ENCODE peak calls at places on chromosome 15, in seven cellular contexts. One of them, this sample, is unnamed.

GRCh38 chr15:93278006-93278405 is 189.0 kb upstream of the RGMA start:
- DNase-seq in breast epithelium: no peak
- DNase-seq in HCT116: no peak
- DNase-seq in transverse colon: no peak
- DNase-seq in spleen: no peak
- DNase-seq in endothelial cell of umbilical vein: no peak
- DNase-seq in stomach: no peak
- DNase-seq in this sample: no peak

GRCh38 chr15:93451265-93451664 is 362.3 kb upstream of the RGMA start:
- DNase-seq in breast epithelium: no peak
- DNase-seq in HCT116: no peak
- DNase-seq in transverse colon: no peak
- DNase-seq in spleen: no peak
- DNase-seq in endothelial cell of umbilical vein: no peak
- DNase-seq in stomach: no peak
- DNase-seq in this sample: no peak

GRCh38 chr15:60395276-60396011 is 2.3 kb downstream of the ANXA2 start:
- DNase-seq in breast epithelium: no peak
- DNase-seq in HCT116: no peak
- DNase-seq in transverse colon: no peak
- DNase-seq in spleen: no peak
- DNase-seq in endothelial cell of umbilical vein: no peak
- DNase-seq in stomach: no peak
- DNase-seq in this sample: no peak

GRCh38 chr15:87878161-87878560 is 378.4 kb downstream of the NTRK3 start:
- DNase-seq in breast epithelium: no peak
- DNase-seq in HCT116: no peak
- DNase-seq in transverse colon: no peak
- DNase-seq in spleen: no peak
- DNase-seq in endothelial cell of umbilical vein: no peak
- DNase-seq in stomach: no peak
- DNase-seq in this sample: no peak

GRCh38 chr15:58423858-58424608 is 7.8 kb upstream of the LIPC start:
- DNase-seq in breast epithelium: no peak
- DNase-seq in HCT116: no peak
- DNase-seq in transverse colon: no peak
- DNase-seq in spleen: no peak
- DNase-seq in endothelial cell of umbilical vein: no peak
- DNase-seq in stomach: no peak
- DNase-seq in this sample: peak

GRCh38 chr15:42819781-42820180 is 82.9 kb upstream of the CDAN1 start:
- DNase-seq in breast epithelium: no peak
- DNase-seq in HCT116: no peak
- DNase-seq in transverse colon: no peak
- DNase-seq in spleen: no peak
- DNase-seq in endothelial cell of umbilical vein: no peak
- DNase-seq in stomach: no peak
- DNase-seq in this sample: no peak

GRCh38 chr15:47944911-47945310 is 175.9 kb upstream of the SLC24A5 start:
- DNase-seq in breast epithelium: no peak
- DNase-seq in HCT116: no peak
- DNase-seq in transverse colon: no peak
- DNase-seq in spleen: no peak
- DNase-seq in endothelial cell of umbilical vein: no peak
- DNase-seq in stomach: no peak
- DNase-seq in this sample: no peak

GRCh38 chr15:99511865-99512632 is 53.7 kb upstream of the MEF2A start:
- DNase-seq in breast epithelium: no peak
- DNase-seq in HCT116: no peak
- DNase-seq in transverse colon: no peak
- DNase-seq in spleen: peak
- DNase-seq in endothelial cell of umbilical vein: no peak
- DNase-seq in stomach: no peak
- DNase-seq in this sample: no peak

GRCh38 chr15:79450648-79451047 is 18.5 kb downstream of the MINAR1 start:
- DNase-seq in breast epithelium: no peak
- DNase-seq in HCT116: no peak
- DNase-seq in transverse colon: no peak
- DNase-seq in spleen: no peak
- DNase-seq in endothelial cell of umbilical vein: no peak
- DNase-seq in stomach: no peak
- DNase-seq in this sample: peak

DNA sequence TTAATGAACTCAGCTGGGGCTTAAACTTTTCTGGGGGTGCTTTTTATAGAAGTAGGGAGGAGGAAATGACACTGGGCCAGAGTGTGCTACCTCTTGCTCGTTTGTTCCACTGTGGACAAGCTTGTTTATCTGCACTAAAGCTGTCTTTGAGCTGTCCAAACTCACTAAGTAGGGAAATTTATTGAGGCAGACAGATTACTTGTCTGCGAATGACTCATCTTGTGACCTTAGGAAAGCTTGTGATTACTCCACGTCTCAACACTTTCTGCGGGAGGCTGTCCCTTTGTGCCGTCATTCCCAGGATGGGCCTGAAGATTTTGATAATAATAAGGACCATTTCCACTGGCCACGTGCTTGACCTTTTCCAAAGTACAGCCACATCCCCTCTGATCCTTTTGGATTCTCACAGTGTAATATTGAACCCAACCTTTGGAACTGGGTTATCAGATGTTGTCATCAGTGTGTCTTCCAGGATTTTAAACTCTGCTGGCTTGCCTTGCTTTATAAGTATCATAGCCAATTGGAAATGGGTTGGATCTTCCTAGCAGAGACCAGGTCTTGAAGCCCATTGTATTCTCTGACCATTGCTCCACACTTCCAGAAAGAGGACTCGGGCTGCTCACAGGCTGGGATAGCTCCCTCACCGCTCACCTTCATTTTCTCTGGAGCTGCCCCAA is 84.7 kb downstream of the AGBL1 start:
- DNase-seq in breast epithelium: no peak
- DNase-seq in HCT116: no peak
- DNase-seq in transverse colon: no peak
- DNase-seq in spleen: no peak
- DNase-seq in endothelial cell of umbilical vein: no peak
- DNase-seq in stomach: no peak
- DNase-seq in this sample: peak
- TF ChIP-seq POLR2AphosphoS5 in breast epithelium: no peak
- TF ChIP-seq POLR2AphosphoS5 in HCT116: no peak
- TF ChIP-seq POLR2AphosphoS5 in transverse colon: peak
- TF ChIP-seq POLR2AphosphoS5 in spleen: no peak
- TF ChIP-seq POLR2AphosphoS5 in endothelial cell of umbilical vein: no peak
- TF ChIP-seq POLR2AphosphoS5 in stomach: no peak
- TF ChIP-seq POLR2AphosphoS5 in this sample: peak

GRCh38 chr15:75201609-75202250 is at the start of gene C15orf39:
- DNase-seq in breast epithelium: peak
- DNase-seq in HCT116: peak
- DNase-seq in transverse colon: peak
- DNase-seq in spleen: peak
- DNase-seq in endothelial cell of umbilical vein: peak
- DNase-seq in stomach: peak
- DNase-seq in this sample: peak

GRCh38 chr15:75200765-75201608 is 695 bp upstream of the C15orf39 start:
- DNase-seq in breast epithelium: peak
- DNase-seq in HCT116: peak
- DNase-seq in transverse colon: peak
- DNase-seq in spleen: peak
- DNase-seq in endothelial cell of umbilical vein: peak
- DNase-seq in stomach: peak
- DNase-seq in this sample: no peak

GRCh38 chr15:75198560-75199346 is 2.9 kb upstream of the C15orf39 start:
- DNase-seq in breast epithelium: no peak
- DNase-seq in HCT116: peak
- DNase-seq in transverse colon: peak
- DNase-seq in spleen: no peak
- DNase-seq in endothelial cell of umbilical vein: peak
- DNase-seq in stomach: no peak
- DNase-seq in this sample: no peak

GRCh38 chr15:75199347-75199976 is 2.2 kb upstream of the C15orf39 start:
- DNase-seq in breast epithelium: no peak
- DNase-seq in HCT116: no peak
- DNase-seq in transverse colon: no peak
- DNase-seq in spleen: no peak
- DNase-seq in endothelial cell of umbilical vein: no peak
- DNase-seq in stomach: no peak
- DNase-seq in this sample: no peak

DNA sequence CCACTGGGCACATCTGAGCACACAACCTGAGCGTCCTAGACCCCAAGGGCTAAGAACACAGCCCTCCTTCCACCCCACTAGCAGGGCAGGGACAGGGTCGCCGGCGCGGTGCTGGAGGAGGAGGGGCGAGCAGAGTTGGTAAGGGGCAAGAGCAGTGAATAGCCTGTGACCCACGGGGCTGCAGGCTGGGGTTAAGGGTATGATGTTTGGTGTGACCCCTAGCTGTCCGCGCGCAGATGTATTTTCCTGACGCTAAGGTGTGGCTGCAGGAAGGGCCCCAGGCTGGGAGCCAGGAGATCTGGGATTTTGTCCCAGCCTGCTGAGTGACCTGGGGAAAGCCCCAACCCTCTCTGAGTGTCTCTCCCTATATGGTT is 1.3 kb upstream of the C15orf39 start:
- DNase-seq in breast epithelium: no peak
- DNase-seq in HCT116: no peak
- DNase-seq in transverse colon: no peak
- DNase-seq in spleen: no peak
- DNase-seq in endothelial cell of umbilical vein: no peak
- DNase-seq in stomach: no peak
- DNase-seq in this sample: no peak
- TF ChIP-seq POLR2A in breast epithelium: no peak
- TF ChIP-seq POLR2A in HCT116: peak
- TF ChIP-seq POLR2A in transverse colon: no peak
- TF ChIP-seq POLR2A in spleen: no peak
- TF ChIP-seq POLR2A in endothelial cell of umbilical vein: no peak
- TF ChIP-seq POLR2A in stomach: no peak
- TF ChIP-seq POLR2A in this sample: no peak

GRCh38 chr15:67127925-67128324 is 62.5 kb downstream of the SMAD3 start:
- DNase-seq in breast epithelium: no peak
- DNase-seq in HCT116: peak
- DNase-seq in transverse colon: no peak
- DNase-seq in spleen: no peak
- DNase-seq in endothelial cell of umbilical vein: peak
- DNase-seq in stomach: no peak
- DNase-seq in this sample: no peak
- TF ChIP-seq POLR2AphosphoS5 in breast epithelium: no peak
- TF ChIP-seq POLR2AphosphoS5 in HCT116: peak
- TF ChIP-seq POLR2AphosphoS5 in transverse colon: peak
- TF ChIP-seq POLR2AphosphoS5 in spleen: no peak
- TF ChIP-seq POLR2AphosphoS5 in endothelial cell of umbilical vein: peak
- TF ChIP-seq POLR2AphosphoS5 in stomach: no peak
- TF ChIP-seq POLR2AphosphoS5 in this sample: no peak

DNA sequence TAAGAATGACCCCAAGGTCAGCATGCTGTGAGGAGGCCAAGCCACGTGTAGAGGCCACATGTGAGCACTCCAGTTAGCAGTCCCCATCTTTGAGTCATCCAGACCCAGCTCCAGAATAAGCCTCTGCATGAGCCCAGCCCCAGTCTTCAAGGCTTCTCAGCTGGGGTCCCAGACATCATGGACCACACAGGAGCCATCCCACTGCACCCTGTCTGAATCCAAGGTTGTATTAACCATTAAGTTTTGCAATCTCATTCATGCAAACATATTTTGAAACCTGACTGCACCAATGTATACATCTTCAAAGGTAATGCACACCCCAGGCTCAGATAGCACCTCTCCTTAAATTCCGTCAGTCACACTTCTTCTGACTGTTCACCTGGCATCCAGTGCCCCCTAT is 249.1 kb upstream of the CHRNA7 start:
- DNase-seq in breast epithelium: no peak
- DNase-seq in HCT116: no peak
- DNase-seq in transverse colon: no peak
- DNase-seq in spleen: no peak
- DNase-seq in endothelial cell of umbilical vein: no peak
- DNase-seq in stomach: no peak
- DNase-seq in this sample: peak
- TF ChIP-seq POLR2A in breast epithelium: no peak
- TF ChIP-seq POLR2A in HCT116: no peak
- TF ChIP-seq POLR2A in transverse colon: no peak
- TF ChIP-seq POLR2A in spleen: no peak
- TF ChIP-seq POLR2A in endothelial cell of umbilical vein: no peak
- TF ChIP-seq POLR2A in stomach: no peak
- TF ChIP-seq POLR2A in this sample: no peak

DNA sequence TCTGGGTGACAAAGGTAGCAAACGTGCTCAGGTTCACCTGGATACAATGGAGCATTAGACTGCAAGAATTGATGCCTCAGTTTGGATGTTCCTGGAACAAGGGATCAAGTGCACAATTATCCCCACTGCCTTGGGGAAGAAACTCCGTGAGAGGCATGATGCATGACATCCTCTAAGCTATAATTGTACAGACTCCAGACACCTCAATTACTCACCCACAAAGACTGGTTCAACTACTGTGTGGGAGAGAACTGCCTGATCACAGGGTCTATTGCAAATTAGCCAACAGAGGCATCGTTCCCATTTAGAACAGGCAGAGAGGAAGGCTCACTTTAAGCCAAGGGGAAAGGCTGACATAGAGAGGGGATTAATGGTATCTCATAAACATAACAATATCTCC is 43.5 kb downstream of the ARRDC4 start:
- DNase-seq in breast epithelium: no peak
- DNase-seq in HCT116: no peak
- DNase-seq in transverse colon: no peak
- DNase-seq in spleen: no peak
- DNase-seq in endothelial cell of umbilical vein: no peak
- DNase-seq in stomach: no peak
- DNase-seq in this sample: no peak
- TF ChIP-seq POLR2AphosphoS5 in breast epithelium: no peak
- TF ChIP-seq POLR2AphosphoS5 in HCT116: no peak
- TF ChIP-seq POLR2AphosphoS5 in transverse colon: no peak
- TF ChIP-seq POLR2AphosphoS5 in spleen: no peak
- TF ChIP-seq POLR2AphosphoS5 in endothelial cell of umbilical vein: no peak
- TF ChIP-seq POLR2AphosphoS5 in stomach: no peak
- TF ChIP-seq POLR2AphosphoS5 in this sample: no peak

DNA sequence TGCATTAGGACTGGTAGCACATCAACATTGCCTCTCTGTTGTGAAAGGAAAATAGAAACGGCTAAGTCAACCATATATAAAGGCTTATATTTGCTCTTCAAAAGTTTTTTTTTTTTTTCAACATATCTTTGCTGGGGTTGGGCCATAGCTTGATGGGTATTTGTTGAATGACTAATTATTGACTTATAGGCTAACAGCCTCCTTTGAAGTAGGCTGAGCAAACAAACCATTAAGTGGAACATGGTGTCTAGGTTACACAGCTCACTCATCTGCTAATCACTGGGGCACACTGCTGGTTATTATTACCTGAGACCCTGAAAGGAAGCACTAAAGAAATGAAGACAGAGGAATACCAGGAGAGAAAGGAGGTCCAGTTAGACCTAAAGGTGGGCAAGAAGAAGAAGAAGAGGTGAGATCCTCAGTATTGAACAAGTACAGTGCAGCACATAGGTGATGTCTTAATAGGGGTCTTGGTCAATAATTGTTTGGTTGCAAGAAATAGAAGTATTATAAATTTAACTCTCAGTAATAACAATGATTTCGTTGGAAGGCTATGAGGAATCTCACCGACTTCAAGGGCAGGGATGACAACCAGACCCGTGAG is 139.4 kb downstream of the RPLP1 start:
- DNase-seq in breast epithelium: no peak
- DNase-seq in HCT116: no peak
- DNase-seq in transverse colon: no peak
- DNase-seq in spleen: no peak
- DNase-seq in endothelial cell of umbilical vein: no peak
- DNase-seq in stomach: no peak
- DNase-seq in this sample: no peak
- TF ChIP-seq POLR2A in breast epithelium: no peak
- TF ChIP-seq POLR2A in HCT116: no peak
- TF ChIP-seq POLR2A in transverse colon: no peak
- TF ChIP-seq POLR2A in spleen: no peak
- TF ChIP-seq POLR2A in endothelial cell of umbilical vein: no peak
- TF ChIP-seq POLR2A in stomach: no peak
- TF ChIP-seq POLR2A in this sample: no peak